ENCODE peak calls at places on chromosome 6, in four cellular contexts. Y, N, Q and M are unnamed samples. For H3K36me3, the result is how much of the 10 kb centered on the place peaks cover.

GRCh38 chr6:8064638-8065518 is 689 bp upstream of the BLOC1S5 start:
- DNase-seq in Y (no peak), N (no peak), Q (no peak), M (no peak)

GRCh38 chr6:136284909-136285308 is 4.7 kb downstream of the BCLAF1 start:
- DNase-seq in Y (no peak), N (no peak), Q (no peak), M (peak)

GRCh38 chr6:15114061-15114460 is 131.8 kb upstream of the JARID2 start:
- DNase-seq in Y (no peak), N (no peak), Q (no peak), M (no peak)

GRCh38 chr6:111752476-111752875 is 120.8 kb downstream of the FYN start:
- DNase-seq in Y (no peak), N (no peak), Q (no peak), M (no peak)

GRCh38 chr6:125707615-125708243 is 41.7 kb upstream of the HEY2 start:
- DNase-seq in Y (no peak), N (no peak), Q (no peak), M (no peak)

GRCh38 chr6:108174371-108175175 is 8.8 kb downstream of the NR2E1 start:
- DNase-seq in Y (no peak), N (no peak), Q (no peak), M (no peak)

GRCh38 chr6:113414511-113414910 is 442.6 kb upstream of the MARCKS start:
- DNase-seq in Y (no peak), N (no peak), Q (no peak), M (no peak)

GRCh38 chr6:100573169-100573568 is 108.4 kb upstream of the SIM1 start:
- DNase-seq in Y (no peak), N (no peak), Q (no peak), M (no peak)

GRCh38 chr6:40477246-40478126 is 109.7 kb downstream of the LRFN2 start:
- DNase-seq in Y (no peak), N (no peak), Q (no peak), M (no peak)

GRCh38 chr6:1485678-1486077 is 96.3 kb downstream of the FOXF2 start:
- DNase-seq in Y (no peak), N (no peak), Q (peak), M (peak)

GRCh38 chr6:4678506-4679300 is 97.5 kb upstream of the CDYL start:
- DNase-seq in Y (no peak), N (no peak), Q (no peak), M (no peak)

GRCh38 chr6:18053555-18054445 is 66.4 kb upstream of the KIF13A start:
- DNase-seq in Y (no peak), N (no peak), Q (no peak), M (no peak)

GRCh38 chr6:34416877-34417371 is 8.9 kb downstream of the RPS10 start:
- DNase-seq in Y (no peak), N (no peak), Q (no peak), M (no peak)
- H3K36me3 ChIP-seq in Y (under half), N (under half), Q (half or more), M (under half)

GRCh38 chr6:152356659-152357058 is 280.5 kb downstream of the SYNE1 start:
- DNase-seq in Y (no peak), N (no peak), Q (no peak), M (no peak)
- TF ChIP-seq CTCF in Y (no peak), N (peak), Q (peak), M (peak)

GRCh38 chr6:115708850-115709249 is 351.8 kb downstream of the FRK start:
- DNase-seq in Y (no peak), N (no peak), Q (no peak), M (no peak)
- H3K36me3 ChIP-seq in Y (under half), N (under half), Q (under half), M (under half)

GRCh38 chr6:36546958-36547645 is at the start of gene STK38:
- DNase-seq in Y (peak), N (peak), Q (peak), M (peak)
- TF ChIP-seq CTCF in Y (no peak), N (no peak), Q (no peak), M (peak)

GRCh38 chr6:160048471-160048870 is 73.1 kb upstream of the SLC22A1 start:
- DNase-seq in Y (no peak), N (no peak), Q (no peak), M (no peak)
- H3K36me3 ChIP-seq in Y (half or more), N (under half), Q (half or more), M (under half)

DNA sequence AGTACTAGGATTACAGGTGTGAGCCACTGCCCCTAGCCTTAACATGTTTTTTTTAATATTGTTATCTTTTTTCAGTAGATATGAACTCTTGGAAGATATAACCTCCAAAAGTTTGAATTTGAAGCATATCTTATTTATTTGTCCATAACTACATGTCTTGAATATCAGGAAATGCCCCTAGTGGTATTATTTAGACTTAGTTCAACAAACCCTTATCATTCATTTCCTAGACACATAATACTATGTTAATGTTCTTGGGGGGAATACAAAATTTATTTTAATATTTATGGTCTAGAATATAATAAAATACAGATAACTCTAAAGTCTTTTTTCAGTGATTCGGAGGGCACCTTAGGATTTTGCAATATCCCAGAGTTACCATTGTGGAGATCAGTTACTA is 160.7 kb downstream of the HACE1 start:
- DNase-seq in Y (no peak), N (no peak), Q (no peak), M (no peak)
- TF ChIP-seq CTCF in Y (no peak), N (no peak), Q (no peak), M (no peak)

GRCh38 chr6:119297049-119297448 is 52.5 kb downstream of the MAN1A1 start:
- DNase-seq in Y (no peak), N (no peak), Q (no peak), M (no peak)
- H3K36me3 ChIP-seq in Y (under half), N (under half), Q (under half), M (under half)

GRCh38 chr6:26464416-26465131 is 6.8 kb downstream of the BTN2A1 start:
- DNase-seq in Y (no peak), N (no peak), Q (no peak), M (no peak)
- TF ChIP-seq CTCF in Y (no peak), N (no peak), Q (no peak), M (no peak)